ENCODE peak calls at places on chromosomes 2 and 18, in seven cellular contexts. T is astrocyte, K is fibroblast of lung, E is GM12865, H is heart left ventricle, Z is lower leg skin, F is Peyer's patch. G is an unnamed sample.

GRCh38 chr2:164697688-164698290 is 76.5 kb upstream of the GRB14 start:
- DNase-seq in T (no peak), K (peak; percentile 2), E (no peak), H (no peak), Z (no peak), F (no peak), G (no peak)

GRCh38 chr2:15031745-15032240 is 399.3 kb downstream of the LRATD1 start:
- DNase-seq in T (no peak), K (no peak), E (peak; percentile 72), H (no peak), Z (no peak), F (no peak), G (no peak)

GRCh38 chr18:34971313-34971712 is 69.9 kb upstream of the MAPRE2 start:
- DNase-seq in T (peak; percentile 36), K (peak; percentile 58), E (no peak), H (no peak), Z (no peak), F (no peak), G (no peak)

GRCh38 chr2:201261471-201261870 is 1.1 kb downstream of the CASP8 start:
- DNase-seq in T (no peak), K (no peak), E (peak; percentile 22), H (no peak), Z (no peak), F (peak; percentile 65), G (no peak)

GRCh38 chr18:40375811-40376210 is 1579.2 kb upstream of the PIK3C3 start:
- DNase-seq in T (peak; percentile 10), K (peak; percentile 53), E (no peak), H (no peak), Z (no peak), F (no peak), G (no peak)

GRCh38 chr2:31238126-31238905 is 4.4 kb downstream of the EHD3 start:
- DNase-seq in T (no peak), K (peak; percentile 29), E (no peak), H (peak; percentile 43), Z (no peak), F (no peak), G (peak; percentile 32)

GRCh38 chr2:239774142-239774462 is 251.0 kb downstream of the NDUFA10 start:
- DNase-seq in T (no peak), K (no peak), E (no peak), H (no peak), Z (no peak), F (no peak), G (no peak)

GRCh38 chr2:173134703-173135102 is 59.1 kb downstream of the MAP3K20 start:
- DNase-seq in T (no peak), K (peak; percentile 39), E (peak; percentile 11), H (peak; percentile 37), Z (no peak), F (no peak), G (no peak)

GRCh38 chr2:120771556-120772208 is 36.0 kb downstream of the GLI2 start:
- DNase-seq in T (peak; percentile 94), K (peak; percentile 91), E (no peak), H (peak; percentile 79), Z (no peak), F (no peak), G (peak; percentile 51)

GRCh38 chr2:236731767-236732580 is 162.3 kb downstream of the ACKR3 start:
- DNase-seq in T (peak; percentile 25), K (peak; percentile 67), E (no peak), H (peak; percentile 87), Z (peak; percentile 70), F (no peak), G (peak; percentile 81)

GRCh38 chr2:237720962-237721361 is 77.6 kb upstream of the RBM44 start:
- DNase-seq in T (peak; percentile 98), K (no peak), E (no peak), H (no peak), Z (no peak), F (peak; percentile 1), G (no peak)

GRCh38 chr2:88235987-88236386 is 65.8 kb downstream of the THNSL2 start:
- DNase-seq in T (no peak), K (no peak), E (no peak), H (no peak), Z (no peak), F (no peak), G (no peak)

GRCh38 chr2:8251291-8251690 is 430.6 kb upstream of the ID2 start:
- DNase-seq in T (no peak), K (no peak), E (no peak), H (no peak), Z (no peak), F (no peak), G (no peak)

GRCh38 chr2:71646028-71646427 is 192.7 kb downstream of the DYSF start:
- DNase-seq in T (peak; percentile 82), K (peak; percentile 10), E (no peak), H (peak; percentile 80), Z (peak; percentile 63), F (no peak), G (peak; percentile 55)

GRCh38 chr18:58447342-58448190 is 181.3 kb downstream of the ALPK2 start:
- DNase-seq in T (peak; percentile 10), K (peak; percentile 13), E (no peak), H (no peak), Z (no peak), F (no peak), G (no peak)

GRCh38 chr2:43343573-43344304 is 117.3 kb upstream of the ZFP36L2 start:
- DNase-seq in T (peak; percentile 94), K (peak; percentile 93), E (no peak), H (peak; percentile 84), Z (peak; percentile 89), F (peak; percentile 37), G (peak; percentile 71)

GRCh38 chr18:47422524-47422923 is 171.1 kb upstream of the SKOR2 start:
- DNase-seq in T (no peak), K (no peak), E (no peak), H (no peak), Z (no peak), F (no peak), G (no peak)

GRCh38 chr2:186690796-186691195 is 3.1 kb upstream of the FAM171B start:
- DNase-seq in T (peak; percentile 41), K (no peak), E (no peak), H (no peak), Z (no peak), F (no peak), G (no peak)

GRCh38 chr18:73577365-73577764 is 570.3 kb downstream of the FBXO15 start:
- DNase-seq in T (peak; percentile 53), K (peak; percentile 35), E (no peak), H (no peak), Z (no peak), F (no peak), G (no peak)

GRCh38 chr2:176157499-176158305 is 595 bp downstream of the HOXD3 start:
- DNase-seq in T (no peak), K (no peak), E (no peak), H (no peak), Z (no peak), F (no peak), G (no peak)

GRCh38 chr18:56028514-56028913 is 440.5 kb upstream of the TCF4 start:
- DNase-seq in T (peak; percentile 45), K (no peak), E (no peak), H (no peak), Z (no peak), F (no peak), G (no peak)

GRCh38 chr2:46812381-46813024 is 103.1 kb downstream of the MCFD2 start:
- DNase-seq in T (peak; percentile 99), K (peak; percentile 99), E (no peak), H (peak; percentile 83), Z (peak; percentile 69), F (no peak), G (peak; percentile 73)

GRCh38 chr2:105895995-105896764 is 151.5 kb downstream of the NCK2 start:
- DNase-seq in T (no peak), K (no peak), E (no peak), H (no peak), Z (no peak), F (no peak), G (no peak)
- H3K4me3 ChIP-seq in T (no peak overlapping the region), K (no peak overlapping the region), E (no peak overlapping the region), H (no peak overlapping the region), Z (no peak overlapping the region), F (no peak overlapping the region), G (no peak overlapping the region)

GRCh38 chr2:128623776-128624424 is 305.2 kb upstream of the HS6ST1 start:
- DNase-seq in T (peak; percentile 95), K (peak; percentile 95), E (peak; percentile 76), H (peak; percentile 16), Z (no peak), F (no peak), G (no peak)
- H3K4me3 ChIP-seq in T (no peak overlapping the region), K (no peak overlapping the region), E (no peak overlapping the region), H (no peak overlapping the region), Z (no peak overlapping the region), F (no peak overlapping the region), G (no peak overlapping the region)

DNA sequence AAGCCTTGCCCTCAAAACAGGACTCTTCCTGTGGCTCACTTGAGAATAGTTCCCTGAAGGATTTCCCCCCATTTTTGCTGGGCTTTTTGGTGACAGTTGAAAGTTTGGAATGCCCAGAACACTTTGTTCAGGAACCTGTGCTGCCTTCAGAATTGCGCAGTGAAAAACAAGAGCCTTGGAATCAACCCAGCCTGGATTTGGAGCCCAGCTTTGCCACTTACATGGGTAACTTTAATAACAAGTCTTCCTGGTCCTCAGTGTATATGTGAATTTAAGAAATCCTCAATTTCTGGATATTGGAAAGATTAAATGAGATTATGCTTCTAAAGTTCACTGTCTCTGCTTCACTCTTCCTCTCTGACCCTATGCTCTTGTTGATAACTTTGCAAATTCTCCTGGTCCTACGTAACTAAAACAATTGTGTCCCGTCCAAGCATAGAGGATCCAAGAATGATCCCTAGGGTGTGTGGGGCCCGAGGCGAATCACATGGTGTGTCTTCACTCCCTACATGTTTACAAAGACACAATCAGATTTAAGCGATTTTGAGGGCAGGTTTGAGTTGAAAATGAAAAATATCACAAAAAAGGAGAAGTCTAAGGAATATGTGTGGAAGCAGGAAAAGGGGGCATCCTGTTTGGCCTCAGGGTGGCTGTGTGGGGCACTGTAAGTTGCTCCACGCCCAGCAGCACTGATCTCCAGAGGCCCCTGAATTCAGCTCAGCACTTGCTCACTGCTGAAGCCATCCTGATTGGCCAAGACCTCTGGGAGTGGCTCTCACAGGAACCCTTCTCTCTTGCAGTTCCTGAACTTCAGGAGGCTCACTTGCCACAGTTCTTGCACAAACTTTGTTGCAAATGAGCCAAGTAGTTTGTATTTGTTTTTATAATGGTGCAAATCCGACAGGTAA is 363.8 kb downstream of the ZNF521 start:
- DNase-seq in T (no peak), K (no peak), E (no peak), H (peak; percentile 40), Z (peak; percentile 67), F (no peak), G (peak; percentile 43)
- H3K4me3 ChIP-seq in T (no peak overlapping the region), K (no peak overlapping the region), E (no peak overlapping the region), H (peak overlapping the region; percentile 29), Z (no peak overlapping the region), F (no peak overlapping the region), G (peak overlapping the region; percentile 47)

GRCh38 chr2:66836851-66837250 is 401.9 kb downstream of the MEIS1 start:
- DNase-seq in T (no peak), K (no peak), E (no peak), H (no peak), Z (no peak), F (no peak), G (no peak)

GRCh38 chr2:66839551-66840320 is 404.8 kb downstream of the MEIS1 start:
- DNase-seq in T (peak; percentile 99), K (peak; percentile 99), E (no peak), H (no peak), Z (no peak), F (no peak), G (no peak)

GRCh38 chr2:66845307-66845706 is 410.4 kb downstream of the MEIS1 start:
- DNase-seq in T (no peak), K (no peak), E (no peak), H (no peak), Z (no peak), F (no peak), G (no peak)

GRCh38 chr2:66843856-66844255 is 408.9 kb downstream of the MEIS1 start:
- DNase-seq in T (no peak), K (no peak), E (no peak), H (no peak), Z (no peak), F (no peak), G (no peak)

GRCh38 chr2:66840321-66841014 is 405.5 kb downstream of the MEIS1 start:
- DNase-seq in T (no peak), K (peak; percentile 95), E (no peak), H (no peak), Z (no peak), F (no peak), G (no peak)
- H3K4me3 ChIP-seq in T (no peak overlapping the region), K (peak overlapping the region; percentile 28), E (no peak overlapping the region), H (no peak overlapping the region), Z (no peak overlapping the region), F (no peak overlapping the region), G (no peak overlapping the region)